ENCODE peak calls at places on chromosomes 13 and 19, in six cellular contexts. One of them, this sample, is unnamed.

GRCh38 chr13:49240017-49240416 is 7.7 kb upstream of the CDADC1 start:
- DNase-seq in NCI-H1092: no peak
- DNase-seq in endodermal cell: peak
- DNase-seq in EL: peak
- DNase-seq in psoas muscle: no peak
- DNase-seq in cardiac fibroblast: peak
- DNase-seq in this sample: peak

GRCh38 chr13:76157926-76158325 is 521.8 kb downstream of the LMO7 start:
- DNase-seq in NCI-H1092: no peak
- DNase-seq in endodermal cell: no peak
- DNase-seq in EL: no peak
- DNase-seq in psoas muscle: no peak
- DNase-seq in cardiac fibroblast: no peak
- DNase-seq in this sample: no peak

GRCh38 chr19:49212302-49212701 is 54.7 kb downstream of the TRPM4 start:
- DNase-seq in NCI-H1092: no peak
- DNase-seq in endodermal cell: no peak
- DNase-seq in EL: no peak
- DNase-seq in psoas muscle: no peak
- DNase-seq in cardiac fibroblast: peak
- DNase-seq in this sample: no peak

GRCh38 chr13:97809576-97809975 is 143.9 kb upstream of the IPO5 start:
- DNase-seq in NCI-H1092: no peak
- DNase-seq in endodermal cell: no peak
- DNase-seq in EL: no peak
- DNase-seq in psoas muscle: no peak
- DNase-seq in cardiac fibroblast: peak
- DNase-seq in this sample: no peak

GRCh38 chr19:33191501-33191900 is 2.6 kb upstream of the LRP3 start:
- DNase-seq in NCI-H1092: no peak
- DNase-seq in endodermal cell: peak
- DNase-seq in EL: no peak
- DNase-seq in psoas muscle: no peak
- DNase-seq in cardiac fibroblast: no peak
- DNase-seq in this sample: no peak

GRCh38 chr19:10718205-10719196 is 622 bp downstream of the DNM2 start:
- DNase-seq in NCI-H1092: no peak
- DNase-seq in endodermal cell: peak
- DNase-seq in EL: no peak
- DNase-seq in psoas muscle: peak
- DNase-seq in cardiac fibroblast: peak
- DNase-seq in this sample: no peak

GRCh38 chr19:11106477-11106876 is 17.2 kb downstream of the LDLR start:
- DNase-seq in NCI-H1092: no peak
- DNase-seq in endodermal cell: no peak
- DNase-seq in EL: no peak
- DNase-seq in psoas muscle: no peak
- DNase-seq in cardiac fibroblast: no peak
- DNase-seq in this sample: no peak

GRCh38 chr19:39929750-39930149 is 4.7 kb downstream of the FCGBP start:
- DNase-seq in NCI-H1092: no peak
- DNase-seq in endodermal cell: no peak
- DNase-seq in EL: no peak
- DNase-seq in psoas muscle: no peak
- DNase-seq in cardiac fibroblast: no peak
- DNase-seq in this sample: no peak

GRCh38 chr19:11598103-11598483 is 810 bp downstream of the ZNF627 start:
- DNase-seq in NCI-H1092: no peak
- DNase-seq in endodermal cell: no peak
- DNase-seq in EL: no peak
- DNase-seq in psoas muscle: no peak
- DNase-seq in cardiac fibroblast: no peak
- DNase-seq in this sample: no peak

GRCh38 chr13:21234537-21234936 is 58.1 kb downstream of the MRPL57 start:
- DNase-seq in NCI-H1092: no peak
- DNase-seq in endodermal cell: no peak
- DNase-seq in EL: peak
- DNase-seq in psoas muscle: no peak
- DNase-seq in cardiac fibroblast: no peak
- DNase-seq in this sample: peak

GRCh38 chr13:102020611-102021216 is 381.1 kb downstream of the FGF14 start:
- DNase-seq in NCI-H1092: no peak
- DNase-seq in endodermal cell: no peak
- DNase-seq in EL: no peak
- DNase-seq in psoas muscle: no peak
- DNase-seq in cardiac fibroblast: peak
- DNase-seq in this sample: no peak

GRCh38 chr19:35254341-35255297 is 5.8 kb downstream of the LSR start:
- DNase-seq in NCI-H1092: no peak
- DNase-seq in endodermal cell: no peak
- DNase-seq in EL: no peak
- DNase-seq in psoas muscle: no peak
- DNase-seq in cardiac fibroblast: no peak
- DNase-seq in this sample: no peak

GRCh38 chr19:40632311-40633036 is 31.3 kb downstream of the LTBP4 start:
- DNase-seq in NCI-H1092: no peak
- DNase-seq in endodermal cell: peak
- DNase-seq in EL: no peak
- DNase-seq in psoas muscle: no peak
- DNase-seq in cardiac fibroblast: no peak
- DNase-seq in this sample: no peak

GRCh38 chr19:10295305-10295846 is 5.6 kb downstream of the ICAM5 start:
- DNase-seq in NCI-H1092: no peak
- DNase-seq in endodermal cell: peak
- DNase-seq in EL: no peak
- DNase-seq in psoas muscle: no peak
- DNase-seq in cardiac fibroblast: peak
- DNase-seq in this sample: no peak

GRCh38 chr13:46296920-46297319 is 85.2 kb downstream of the LRRC63 start:
- DNase-seq in NCI-H1092: no peak
- DNase-seq in endodermal cell: no peak
- DNase-seq in EL: peak
- DNase-seq in psoas muscle: no peak
- DNase-seq in cardiac fibroblast: peak
- DNase-seq in this sample: no peak

GRCh38 chr13:104246955-104247354 is 1180.7 kb upstream of the SLC10A2 start:
- DNase-seq in NCI-H1092: no peak
- DNase-seq in endodermal cell: no peak
- DNase-seq in EL: no peak
- DNase-seq in psoas muscle: no peak
- DNase-seq in cardiac fibroblast: no peak
- DNase-seq in this sample: no peak

GRCh38 chr19:2624537-2625091 is 77.9 kb downstream of the GNG7 start:
- DNase-seq in NCI-H1092: no peak
- DNase-seq in endodermal cell: peak
- DNase-seq in EL: no peak
- DNase-seq in psoas muscle: peak
- DNase-seq in cardiac fibroblast: no peak
- DNase-seq in this sample: peak

GRCh38 chr13:77836423-77836822 is 82.2 kb downstream of the EDNRB start:
- DNase-seq in NCI-H1092: no peak
- DNase-seq in endodermal cell: no peak
- DNase-seq in EL: no peak
- DNase-seq in psoas muscle: no peak
- DNase-seq in cardiac fibroblast: peak
- DNase-seq in this sample: no peak

GRCh38 chr19:18658366-18658855 is 21.6 kb downstream of the KLHL26 start:
- DNase-seq in NCI-H1092: no peak
- DNase-seq in endodermal cell: peak
- DNase-seq in EL: no peak
- DNase-seq in psoas muscle: no peak
- DNase-seq in cardiac fibroblast: no peak
- DNase-seq in this sample: no peak

GRCh38 chr13:75635101-75635620 is 969 bp upstream of the LMO7 start:
- DNase-seq in NCI-H1092: no peak
- DNase-seq in endodermal cell: no peak
- DNase-seq in EL: peak
- DNase-seq in psoas muscle: no peak
- DNase-seq in cardiac fibroblast: no peak
- DNase-seq in this sample: no peak

GRCh38 chr13:41643502-41643901 is 186.2 kb downstream of the RGCC start:
- DNase-seq in NCI-H1092: no peak
- DNase-seq in endodermal cell: no peak
- DNase-seq in EL: no peak
- DNase-seq in psoas muscle: no peak
- DNase-seq in cardiac fibroblast: no peak
- DNase-seq in this sample: no peak

GRCh38 chr19:7857727-7858701 is 16.2 kb downstream of the PRR36 start:
- DNase-seq in NCI-H1092: no peak
- DNase-seq in endodermal cell: peak
- DNase-seq in EL: no peak
- DNase-seq in psoas muscle: no peak
- DNase-seq in cardiac fibroblast: no peak
- DNase-seq in this sample: no peak

GRCh38 chr19:10979950-10980349 is 19.1 kb downstream of the SMARCA4 start:
- DNase-seq in NCI-H1092: no peak
- DNase-seq in endodermal cell: no peak
- DNase-seq in EL: no peak
- DNase-seq in psoas muscle: no peak
- DNase-seq in cardiac fibroblast: no peak
- DNase-seq in this sample: no peak

GRCh38 chr19:10219678-10220077 is 11.5 kb downstream of the S1PR2 start:
- DNase-seq in NCI-H1092: no peak
- DNase-seq in endodermal cell: peak
- DNase-seq in EL: peak
- DNase-seq in psoas muscle: no peak
- DNase-seq in cardiac fibroblast: peak
- DNase-seq in this sample: no peak

GRCh38 chr13:50844181-50844875 is 836 bp upstream of the DLEU7 start:
- DNase-seq in NCI-H1092: no peak
- DNase-seq in endodermal cell: no peak
- DNase-seq in EL: no peak
- DNase-seq in psoas muscle: no peak
- DNase-seq in cardiac fibroblast: no peak
- DNase-seq in this sample: no peak

GRCh38 chr19:16073988-16074387 is 2.3 kb upstream of the TPM4 start:
- DNase-seq in NCI-H1092: no peak
- DNase-seq in endodermal cell: peak
- DNase-seq in EL: no peak
- DNase-seq in psoas muscle: no peak
- DNase-seq in cardiac fibroblast: no peak
- DNase-seq in this sample: no peak

GRCh38 chr19:17754634-17755532 is 3.6 kb downstream of the FCHO1 start:
- DNase-seq in NCI-H1092: no peak
- DNase-seq in endodermal cell: no peak
- DNase-seq in EL: no peak
- DNase-seq in psoas muscle: no peak
- DNase-seq in cardiac fibroblast: no peak
- DNase-seq in this sample: no peak

GRCh38 chr13:54574791-54575190 is 1546.2 kb downstream of the OLFM4 start:
- DNase-seq in NCI-H1092: no peak
- DNase-seq in endodermal cell: no peak
- DNase-seq in EL: no peak
- DNase-seq in psoas muscle: no peak
- DNase-seq in cardiac fibroblast: no peak
- DNase-seq in this sample: no peak

GRCh38 chr19:43739419-43739818 is 15.3 kb downstream of the SMG9 start:
- DNase-seq in NCI-H1092: no peak
- DNase-seq in endodermal cell: peak
- DNase-seq in EL: no peak
- DNase-seq in psoas muscle: no peak
- DNase-seq in cardiac fibroblast: no peak
- DNase-seq in this sample: no peak

GRCh38 chr19:53158119-53158656 is 665 bp downstream of the ZNF347 start:
- DNase-seq in NCI-H1092: no peak
- DNase-seq in endodermal cell: peak
- DNase-seq in EL: peak
- DNase-seq in psoas muscle: peak
- DNase-seq in cardiac fibroblast: peak
- DNase-seq in this sample: no peak

GRCh38 chr13:61600360-61601033 is 184.8 kb upstream of the PCDH20 start:
- DNase-seq in NCI-H1092: no peak
- DNase-seq in endodermal cell: no peak
- DNase-seq in EL: no peak
- DNase-seq in psoas muscle: no peak
- DNase-seq in cardiac fibroblast: no peak
- DNase-seq in this sample: no peak

GRCh38 chr19:14381689-14382474 is 638 bp downstream of the ADGRE5 start:
- DNase-seq in NCI-H1092: no peak
- DNase-seq in endodermal cell: no peak
- DNase-seq in EL: peak
- DNase-seq in psoas muscle: peak
- DNase-seq in cardiac fibroblast: peak
- DNase-seq in this sample: no peak

GRCh38 chr19:12938536-12939291 is at the start of gene CALR:
- DNase-seq in NCI-H1092: no peak
- DNase-seq in endodermal cell: no peak
- DNase-seq in EL: peak
- DNase-seq in psoas muscle: no peak
- DNase-seq in cardiac fibroblast: peak
- DNase-seq in this sample: no peak